ENCODE peak calls at places on chromosomes 3 and 15, in six cellular contexts. F is fibroblast of lung, L is hepatocyte, E is endothelial cell of umbilical vein, H is PC-9, K is OCI-LY7. A is an unnamed sample.

GRCh38 chr3:163056874-163057497 is 1560.4 kb downstream of the OTOL1 start:
- DNase-seq in F (peak), L (peak), E (no peak), H (no peak), K (peak), A (no peak)

GRCh38 chr3:151268267-151269235 is 9.8 kb downstream of the P2RY14 start:
- DNase-seq in F (no peak), L (no peak), E (no peak), H (no peak), K (no peak), A (no peak)

GRCh38 chr3:109081746-109082510 is 36.0 kb downstream of the MORC1 start:
- DNase-seq in F (peak), L (peak), E (peak), H (peak), K (peak), A (peak)

GRCh38 chr3:187165144-187165543 is 25.8 kb upstream of the RPL39L start:
- DNase-seq in F (peak), L (peak), E (peak), H (peak), K (peak), A (peak)

GRCh38 chr15:25725758-25726157 is 137.4 kb downstream of the ATP10A start:
- DNase-seq in F (no peak), L (no peak), E (no peak), H (no peak), K (no peak), A (no peak)

GRCh38 chr15:75153084-75153483 is 48.6 kb upstream of the C15orf39 start:
- DNase-seq in F (peak), L (no peak), E (peak), H (peak), K (peak), A (peak)

GRCh38 chr3:197258168-197258755 is 40.1 kb downstream of the DLG1 start:
- DNase-seq in F (no peak), L (no peak), E (no peak), H (no peak), K (no peak), A (no peak)

GRCh38 chr15:50182233-50183013 is 427 bp downstream of the SLC27A2 start:
- DNase-seq in F (peak), L (peak), E (peak), H (no peak), K (no peak), A (peak)

GRCh38 chr3:16460273-16460672 is 53.2 kb downstream of the RFTN1 start:
- DNase-seq in F (no peak), L (no peak), E (no peak), H (no peak), K (no peak), A (no peak)

DNA sequence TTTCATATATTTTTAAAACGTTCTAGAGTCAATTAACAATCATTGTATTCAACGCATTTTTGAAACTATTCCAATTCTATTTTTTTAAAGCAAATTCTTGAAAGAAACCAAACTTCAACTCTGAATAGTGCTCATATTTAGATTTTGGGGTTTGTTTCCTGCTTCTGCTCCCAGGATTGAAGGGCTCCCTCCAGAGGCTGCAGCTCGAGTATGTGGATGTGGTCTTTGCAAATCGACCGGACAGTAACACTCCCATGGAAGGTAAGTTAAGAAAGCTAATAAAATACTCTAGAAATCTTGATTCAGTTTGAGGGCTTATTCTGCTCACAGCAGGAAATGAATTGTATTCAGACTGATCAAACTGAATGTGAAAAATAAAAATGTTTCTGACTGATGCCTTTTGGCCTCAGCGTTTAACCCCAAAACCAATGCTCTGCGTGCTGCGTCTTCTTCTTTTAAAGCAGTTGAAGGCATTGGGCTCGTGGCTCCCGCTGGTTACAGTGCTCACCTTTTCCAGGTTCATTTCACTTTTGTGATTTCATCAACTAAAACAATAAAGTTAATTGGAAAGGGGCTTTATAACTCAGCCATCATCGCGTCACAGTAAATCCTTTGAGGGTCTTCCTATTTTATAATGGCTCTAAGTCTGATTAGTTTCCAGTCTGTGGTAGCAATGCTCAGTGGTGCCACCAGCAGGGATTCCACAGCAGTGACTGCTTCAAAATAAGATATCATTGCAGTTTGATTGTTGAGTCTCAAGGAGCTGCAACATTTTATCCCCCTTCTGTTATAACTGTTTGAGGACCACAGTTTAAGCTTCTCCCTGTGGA is 80.1 kb downstream of the SSR3 start:
- DNase-seq in F (peak), L (no peak), E (no peak), H (no peak), K (peak), A (no peak)
- TF ChIP-seq CTCF in F (peak), L (peak), E (peak), H (peak), K (peak), A (peak)

DNA sequence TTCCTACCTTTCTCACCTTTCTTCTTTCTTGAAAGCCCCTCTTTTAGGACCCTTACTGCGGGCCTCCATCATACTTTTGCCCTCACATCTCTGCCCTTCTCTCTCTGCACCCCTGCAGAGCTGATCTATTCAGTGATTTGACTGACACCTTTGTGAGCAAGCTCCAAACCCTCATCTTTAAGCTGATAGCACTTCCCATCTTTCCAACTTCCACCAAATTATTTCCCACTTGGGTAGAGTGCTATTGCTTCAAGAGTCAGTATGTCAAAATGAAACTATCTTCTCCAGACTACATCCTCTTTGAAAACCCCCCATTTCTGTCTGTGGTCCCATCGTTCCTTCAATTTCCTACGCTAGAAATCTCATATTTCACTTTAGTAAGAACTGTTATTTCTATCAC is 19.7 kb downstream of the ZWILCH start:
- DNase-seq in F (no peak), L (no peak), E (no peak), H (no peak), K (no peak), A (no peak)
- H2AFZ ChIP-seq in F (no peak), L (no peak), E (no peak), H (no peak), K (no peak), A (no peak)

GRCh38 chr3:49531715-49532114 is 22.6 kb upstream of the BSN start:
- DNase-seq in F (no peak), L (no peak), E (no peak), H (no peak), K (no peak), A (no peak)

GRCh38 chr3:49533031-49533430 is 21.2 kb upstream of the BSN start:
- DNase-seq in F (no peak), L (no peak), E (no peak), H (no peak), K (no peak), A (no peak)

GRCh38 chr3:49530231-49530630 is 24.0 kb upstream of the BSN start:
- DNase-seq in F (no peak), L (no peak), E (no peak), H (peak), K (no peak), A (no peak)

GRCh38 chr3:49531218-49531617 is 23.1 kb upstream of the BSN start:
- DNase-seq in F (no peak), L (no peak), E (no peak), H (no peak), K (no peak), A (no peak)

DNA sequence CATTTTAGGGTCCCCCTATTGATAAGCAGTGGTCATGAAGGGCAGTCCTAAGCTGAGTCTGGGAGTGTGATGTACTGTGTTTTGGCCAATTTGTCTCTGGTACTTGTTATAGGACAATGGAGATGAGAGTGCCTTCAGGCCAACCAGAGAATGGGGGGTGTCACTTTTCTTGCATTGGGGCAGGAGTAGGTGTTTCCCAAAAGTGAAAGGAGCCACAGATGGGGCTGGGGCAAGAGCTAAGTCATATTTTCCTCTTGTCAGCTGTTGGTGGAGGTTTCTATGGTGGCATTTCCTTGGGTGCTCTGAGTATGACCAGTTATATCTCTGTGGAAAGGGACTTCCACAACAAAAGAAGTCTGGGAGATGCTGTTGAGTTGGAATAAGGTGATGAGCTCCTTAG is 24.7 kb upstream of the BSN start:
- DNase-seq in F (no peak), L (no peak), E (no peak), H (no peak), K (no peak), A (no peak)
- TF ChIP-seq CTCF in F (no peak), L (no peak), E (no peak), H (no peak), K (no peak), A (no peak)

DNA sequence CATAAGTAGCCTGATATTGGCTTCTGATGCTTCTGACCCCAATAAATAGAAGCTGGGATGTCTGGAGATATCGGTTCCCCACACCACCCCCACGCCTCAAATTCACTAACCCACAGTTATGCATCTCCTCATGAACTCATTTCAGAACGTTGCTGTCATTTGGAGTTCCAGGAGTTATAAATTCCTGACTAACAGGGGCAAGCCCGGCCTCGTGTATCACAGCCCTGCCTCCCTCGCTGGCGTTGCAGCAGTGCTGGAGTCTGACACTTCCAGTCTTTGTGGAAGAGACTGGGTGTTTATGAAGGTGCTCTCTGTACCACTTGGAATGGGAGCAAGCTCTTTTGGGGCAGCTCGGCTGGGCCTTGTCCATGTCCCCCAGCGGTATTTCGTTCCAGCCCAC is 101.0 kb downstream of the ANP32A start:
- DNase-seq in F (no peak), L (no peak), E (no peak), H (no peak), K (no peak), A (peak)
- H2AFZ ChIP-seq in F (no peak), L (no peak), E (no peak), H (no peak), K (no peak), A (no peak)

GRCh38 chr15:79130535-79131130 is 40.1 kb upstream of the RASGRF1 start:
- DNase-seq in F (no peak), L (no peak), E (no peak), H (no peak), K (no peak), A (no peak)
- TF ChIP-seq CTCF in F (no peak), L (no peak), E (no peak), H (peak), K (peak), A (no peak)

DNA sequence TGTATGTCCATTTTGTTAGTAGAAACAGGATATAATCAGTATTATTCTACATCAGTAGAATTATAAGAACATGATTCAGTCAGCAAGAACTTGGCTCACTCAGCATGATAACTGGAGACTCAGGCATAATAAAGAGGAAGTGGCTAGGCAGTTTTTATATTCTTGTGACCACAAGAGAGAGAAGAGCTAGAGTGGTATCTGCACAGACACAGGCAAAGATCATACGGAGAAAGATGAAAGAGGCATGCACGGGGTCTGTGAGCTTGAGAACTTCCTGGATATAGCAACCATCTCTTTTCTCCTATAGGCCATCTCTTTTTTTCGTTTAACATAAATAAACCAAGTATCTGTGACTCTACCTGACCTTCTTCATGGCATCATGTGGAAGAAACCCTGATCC is 46.8 kb downstream of the MYO5A start:
- DNase-seq in F (peak), L (no peak), E (peak), H (no peak), K (peak), A (peak)
- H2AFZ ChIP-seq in F (no peak), L (no peak), E (no peak), H (no peak), K (peak), A (no peak)

GRCh38 chr3:174907027-174907426 is 47.9 kb downstream of the NAALADL2 start:
- DNase-seq in F (peak), L (no peak), E (no peak), H (no peak), K (no peak), A (peak)
- TF ChIP-seq CTCF in F (no peak), L (no peak), E (no peak), H (no peak), K (no peak), A (no peak)

GRCh38 chr3:56193531-56193930 is 274.7 kb downstream of the ERC2 start:
- DNase-seq in F (no peak), L (no peak), E (no peak), H (no peak), K (no peak), A (no peak)
- H2AFZ ChIP-seq in F (no peak), L (no peak), E (no peak), H (no peak), K (no peak), A (no peak)

A was measured in astrocyte.